ENCODE peak calls at places on chromosomes 16 and 17, in four cellular contexts. J is mesendoderm, R is MM.1S, F is heart left ventricle. U is an unnamed sample. For H3K27me3, the result is how much of the 10 kb centered on the place peaks cover.

GRCh38 chr17:81553616-81554181 is 1.5 kb upstream of the FAAP100 start:
- DNase-seq in J (no peak), R (no peak), F (no peak), U (no peak)

GRCh38 chr17:32491371-32492280 is 4.8 kb downstream of the CDK5R1 start:
- DNase-seq in J (no peak), R (no peak), F (no peak), U (no peak)

GRCh38 chr17:38908676-38909181 is 16.7 kb upstream of the LASP1NB start:
- DNase-seq in J (peak), R (no peak), F (no peak), U (peak)

GRCh38 chr17:28950017-28950751 is 1.1 kb downstream of the PHF12 start:
- DNase-seq in J (peak), R (peak), F (peak), U (peak)

GRCh38 chr17:32664936-32665583 is 178.3 kb downstream of the CDK5R1 start:
- DNase-seq in J (no peak), R (no peak), F (no peak), U (no peak)

GRCh38 chr17:81251943-81252301 is 12.8 kb downstream of the NDUFAF8 start:
- DNase-seq in J (no peak), R (no peak), F (no peak), U (no peak)

GRCh38 chr17:279776-280175 is 72.8 kb downstream of the RPH3AL start:
- DNase-seq in J (no peak), R (no peak), F (no peak), U (peak)

GRCh38 chr16:70565053-70565452 is 41.4 kb downstream of the SF3B3 start:
- DNase-seq in J (no peak), R (no peak), F (no peak), U (no peak)

GRCh38 chr17:37361543-37361942 is 14.2 kb upstream of the C17orf78 start:
- DNase-seq in J (no peak), R (no peak), F (no peak), U (no peak)

GRCh38 chr16:58177347-58177710 is 20.6 kb downstream of the CSNK2A2 start:
- DNase-seq in J (no peak), R (no peak), F (no peak), U (no peak)

GRCh38 chr16:4737545-4737944 is 3.2 kb downstream of the DNAAF8 start:
- DNase-seq in J (no peak), R (no peak), F (no peak), U (no peak)

GRCh38 chr16:87375426-87376135 is 8.0 kb downstream of the FBXO31 start:
- DNase-seq in J (no peak), R (no peak), F (peak), U (peak)

GRCh38 chr17:16374539-16374938 is 6.4 kb upstream of the UBB start:
- DNase-seq in J (no peak), R (no peak), F (no peak), U (no peak)

GRCh38 chr17:43952724-43953666 is 745 bp downstream of the PYY start:
- DNase-seq in J (peak), R (no peak), F (no peak), U (no peak)

GRCh38 chr16:27366687-27367462 is 35.1 kb upstream of the IL21R start:
- DNase-seq in J (no peak), R (no peak), F (no peak), U (no peak)

GRCh38 chr17:43905985-43906852 is 1.1 kb downstream of the MPP2 start:
- DNase-seq in J (peak), R (no peak), F (peak), U (no peak)

GRCh38 chr16:52491216-52491615 is 55.7 kb downstream of the TOX3 start:
- DNase-seq in J (peak), R (no peak), F (no peak), U (no peak)

GRCh38 chr17:82517230-82517865 is 2.2 kb upstream of the FOXK2 start:
- DNase-seq in J (no peak), R (no peak), F (no peak), U (no peak)

GRCh38 chr16:28534542-28535373 is 4.0 kb downstream of the NUPR1 start:
- DNase-seq in J (no peak), R (no peak), F (peak), U (peak)

GRCh38 chr16:10321407-10322397 is 64.2 kb upstream of the ATF7IP2 start:
- DNase-seq in J (no peak), R (no peak), F (no peak), U (no peak)

GRCh38 chr16:21570676-21571017 is 28.7 kb upstream of the METTL9 start:
- DNase-seq in J (no peak), R (no peak), F (no peak), U (no peak)

GRCh38 chr17:80872011-80872929 is 119.4 kb upstream of the CHMP6 start:
- DNase-seq in J (no peak), R (no peak), F (peak), U (peak)

GRCh38 chr17:59706900-59707181 is 389 bp downstream of the PTRH2 start:
- DNase-seq in J (no peak), R (no peak), F (no peak), U (no peak)

GRCh38 chr17:30113213-30113612 is 3.4 kb upstream of the NSRP1 start:
- DNase-seq in J (no peak), R (peak), F (no peak), U (peak)

GRCh38 chr17:13727441-13728171 is 125.9 kb upstream of the HS3ST3A1 start:
- DNase-seq in J (no peak), R (no peak), F (no peak), U (no peak)

DNA sequence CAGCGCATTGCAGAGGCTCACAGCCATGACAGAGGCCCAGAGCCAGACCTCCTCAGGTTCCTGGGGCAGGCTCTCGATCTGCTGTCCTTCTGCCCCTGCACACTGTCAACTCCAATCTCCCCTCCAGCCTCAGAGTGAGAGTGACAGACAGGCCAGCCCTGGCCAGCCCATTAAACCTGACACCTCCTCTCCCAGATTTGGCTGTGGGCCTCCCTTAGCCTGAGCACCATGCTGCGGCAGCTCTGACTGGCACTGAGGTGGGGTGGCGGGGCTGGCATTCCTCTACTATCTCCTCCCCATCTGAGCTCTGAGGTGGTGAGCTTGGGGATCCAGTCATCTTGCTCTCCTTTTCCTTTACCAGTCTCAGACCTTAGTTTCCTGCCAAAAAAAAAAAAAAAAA is 15.5 kb upstream of the C1QL1 start:
- DNase-seq in J (no peak), R (no peak), F (peak), U (no peak)
- H3K27me3 ChIP-seq in J (under half), R (half or more), F (under half), U (under half)

GRCh38 chr17:78999947-79000395 is 9.6 kb downstream of the CANT1 start:
- DNase-seq in J (no peak), R (no peak), F (no peak), U (peak)
- H3K27me3 ChIP-seq in J (under half), R (under half), F (under half), U (under half)

GRCh38 chr16:86016201-86016965 is 117.4 kb downstream of the IRF8 start:
- DNase-seq in J (peak), R (peak), F (no peak), U (no peak)
- H3K27me3 ChIP-seq in J (under half), R (under half), F (under half), U (under half)

DNA sequence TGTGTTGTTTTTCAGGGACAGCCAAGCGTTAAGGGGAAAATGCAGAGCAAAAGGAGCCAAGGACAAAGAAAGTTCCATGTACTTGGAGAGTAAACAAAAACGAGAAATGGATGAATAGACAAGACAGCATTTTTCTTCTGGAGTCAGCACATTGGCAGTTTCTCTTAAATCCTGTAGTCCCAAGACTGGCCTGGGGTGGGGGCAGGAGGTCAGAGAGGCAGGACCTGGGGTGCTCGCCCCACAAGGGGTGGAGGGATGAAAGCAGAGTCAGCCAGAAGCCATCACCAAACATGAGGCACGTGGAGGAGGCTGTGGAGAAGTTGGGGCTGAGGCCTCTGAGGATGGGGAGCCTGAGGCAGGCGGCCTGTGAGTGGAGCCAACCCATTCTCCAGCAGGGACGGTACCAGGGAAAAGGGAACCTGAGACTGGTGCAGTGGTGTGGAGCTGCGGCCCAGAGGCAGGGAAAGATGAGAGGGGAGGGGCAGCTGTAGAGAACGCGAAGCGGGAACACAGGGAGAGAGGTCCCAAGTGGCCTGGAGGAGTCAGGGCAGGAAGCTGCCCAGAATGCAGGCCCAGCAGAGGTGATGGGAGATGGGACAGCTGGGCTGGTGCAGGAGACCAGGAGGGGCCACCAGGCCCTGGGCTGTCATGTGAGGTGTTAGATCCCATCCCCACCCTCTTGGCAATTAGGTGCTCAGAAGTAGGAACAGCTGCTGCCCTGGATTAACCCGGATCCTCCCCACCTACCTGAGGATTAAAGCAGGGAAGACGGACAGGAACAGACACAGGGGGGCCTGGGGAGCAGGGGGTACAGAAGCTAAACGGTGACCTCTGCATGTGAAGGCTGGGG is 3.3 kb downstream of the TLCD3B start:
- DNase-seq in J (no peak), R (no peak), F (no peak), U (no peak)
- H3K27me3 ChIP-seq in J (under half), R (half or more), F (under half), U (under half)

GRCh38 chr16:86302710-86303109 is 207.6 kb upstream of the FOXF1 start:
- DNase-seq in J (peak), R (no peak), F (no peak), U (no peak)
- H3K27me3 ChIP-seq in J (under half), R (half or more), F (under half), U (under half)

DNA sequence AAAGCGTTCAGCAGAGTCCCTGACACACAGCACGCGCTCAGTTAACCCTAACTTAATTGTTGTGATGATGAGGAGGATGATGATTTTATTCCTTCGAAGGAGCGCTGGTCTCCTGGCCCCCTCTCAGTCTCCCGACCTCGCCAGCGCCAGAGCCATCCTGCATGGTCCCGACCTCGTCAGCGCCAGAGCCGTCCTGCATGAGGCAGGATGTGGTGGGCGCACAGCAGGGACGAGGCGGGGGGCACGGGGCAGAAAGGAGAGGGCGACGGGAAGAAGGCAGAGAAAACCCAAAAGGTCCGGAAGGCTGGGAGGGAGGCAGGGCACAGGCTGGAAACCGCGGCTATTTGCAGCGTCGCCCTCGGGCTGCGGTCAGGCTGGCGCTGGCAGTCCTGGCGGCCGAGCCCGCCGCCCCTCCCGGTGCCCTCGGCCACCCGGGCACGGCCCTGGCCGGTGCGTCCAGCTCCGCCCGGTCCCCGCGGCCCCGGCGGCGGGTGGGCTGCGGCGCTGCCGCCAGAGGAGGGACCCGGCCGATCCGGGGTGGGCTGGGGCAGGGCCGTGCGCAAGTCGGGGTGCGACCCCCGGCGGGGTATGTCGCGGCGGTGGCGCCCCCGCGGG is 3.0 kb upstream of the TAC4 start:
- DNase-seq in J (no peak), R (peak), F (peak), U (no peak)
- H3K27me3 ChIP-seq in J (under half), R (under half), F (under half), U (under half)

U was measured in right lobe of liver.